ENCODE peak calls at places on chromosome 2, in eight cellular contexts. L, T, E, X, O, J, Q and R are unnamed samples.

GRCh38 chr2:200352631-200353030 is 46.1 kb downstream of the SPATS2L start:
- DNase-seq in E (no peak), Q (no peak), J (peak), T (peak), X (no peak), O (no peak), L (no peak), R (no peak)

GRCh38 chr2:38898256-38898655 is 8.6 kb downstream of the ARHGEF33 start:
- DNase-seq in J (no peak), X (no peak), Q (no peak), L (no peak), T (no peak), E (no peak), O (no peak), R (no peak)

GRCh38 chr2:29844713-29845320 is 76.6 kb downstream of the ALK start:
- DNase-seq in T (no peak), J (peak), L (no peak), Q (no peak), X (no peak), E (no peak), O (no peak), R (no peak)

GRCh38 chr2:232230557-232230956 is 148.0 kb upstream of the ALPP start:
- DNase-seq in T (peak), X (no peak), E (peak), J (no peak), Q (peak), O (peak), L (peak), R (no peak)

GRCh38 chr2:240216197-240216596 is 75.7 kb upstream of the OTOS start:
- DNase-seq in L (no peak), Q (no peak), J (no peak), T (no peak), O (no peak), E (no peak), X (no peak), R (no peak)

GRCh38 chr2:850429-850828 is 100.2 kb upstream of the SNTG2 start:
- DNase-seq in Q (no peak), J (no peak), L (no peak), E (no peak), O (no peak), T (no peak), X (no peak), R (no peak)

GRCh38 chr2:172864182-172864581 is 128.5 kb downstream of the RAPGEF4 start:
- DNase-seq in J (no peak), L (peak), O (peak), T (peak), Q (peak), E (peak), X (no peak), R (no peak)

GRCh38 chr2:157789933-157790511 is 86.1 kb downstream of the ACVR1 start:
- DNase-seq in E (no peak), X (no peak), Q (no peak), T (no peak), J (no peak), L (no peak), O (no peak), R (no peak)

GRCh38 chr2:97734061-97734912 is 20.9 kb downstream of the ZAP70 start:
- DNase-seq in Q (no peak), J (no peak), L (no peak), X (no peak), O (no peak), T (no peak), E (no peak), R (no peak)

GRCh38 chr2:168583064-168583709 is 127.1 kb downstream of the CERS6 start:
- DNase-seq in E (no peak), L (no peak), T (peak), J (no peak), Q (no peak), O (peak), X (no peak), R (no peak)

GRCh38 chr2:26922638-26923466 is 47.6 kb upstream of the MAPRE3 start:
- DNase-seq in O (peak), E (peak), L (peak), T (peak), X (no peak), Q (peak), J (peak), R (peak)

GRCh38 chr2:240306185-240306584 is 129.3 kb upstream of the GPC1 start:
- DNase-seq in J (no peak), Q (no peak), T (no peak), X (no peak), E (no peak), L (no peak), O (no peak), R (no peak)

GRCh38 chr2:151878655-151879563 is 50.7 kb upstream of the ARL5A start:
- DNase-seq in T (peak), Q (no peak), X (no peak), E (no peak), L (no peak), J (no peak), O (no peak), R (peak)

GRCh38 chr2:127176371-127177311 is 43.5 kb downstream of the CYP27C1 start:
- DNase-seq in T (no peak), X (no peak), E (no peak), O (no peak), Q (no peak), L (no peak), J (peak), R (no peak)

GRCh38 chr2:26269571-26270170 is 24.9 kb downstream of the HADHB start:
- DNase-seq in T (no peak), L (no peak), E (no peak), J (no peak), O (no peak), Q (peak), X (no peak), R (no peak)

GRCh38 chr2:57497489-57498096 is 549.0 kb upstream of the VRK2 start:
- DNase-seq in T (peak), X (no peak), L (peak), E (peak), Q (peak), O (peak), J (peak), R (peak)

GRCh38 chr2:51997571-51997970 is 965.6 kb upstream of the NRXN1 start:
- DNase-seq in E (no peak), Q (no peak), X (no peak), O (no peak), T (no peak), L (no peak), J (peak), R (no peak)

GRCh38 chr2:105396254-105397024 is 2.4 kb downstream of the FHL2 start:
- DNase-seq in L (no peak), T (peak), O (peak), X (no peak), J (peak), Q (no peak), E (peak), R (peak)

GRCh38 chr2:215274829-215275228 is 37.0 kb upstream of the ATIC start:
- DNase-seq in T (no peak), Q (no peak), J (no peak), E (no peak), L (no peak), O (no peak), X (no peak), R (no peak)

GRCh38 chr2:47218899-47219525 is 63.9 kb upstream of the STPG4 start:
- DNase-seq in L (no peak), Q (no peak), E (no peak), X (no peak), J (no peak), O (no peak), T (no peak), R (no peak)

GRCh38 chr2:99365661-99366060 is 28.5 kb downstream of the EIF5B start:
- DNase-seq in Q (no peak), T (no peak), L (no peak), X (no peak), J (no peak), O (no peak), E (no peak), R (no peak)

GRCh38 chr2:118479020-118479419 is 368.4 kb downstream of the EN1 start:
- DNase-seq in O (no peak), L (no peak), E (no peak), T (no peak), J (no peak), Q (no peak), X (no peak), R (no peak)

GRCh38 chr2:20439193-20439475 is 7.7 kb upstream of the RHOB start:
- DNase-seq in L (no peak), Q (no peak), X (no peak), O (no peak), E (no peak), T (peak), J (peak), R (peak)

GRCh38 chr2:43980902-43981301 is 14.9 kb downstream of the LRPPRC start:
- DNase-seq in E (no peak), T (no peak), X (no peak), L (no peak), Q (no peak), O (peak), J (no peak), R (no peak)

GRCh38 chr2:237491515-237492118 is 4.6 kb downstream of the MLPH start:
- DNase-seq in J (no peak), O (no peak), Q (no peak), T (no peak), L (no peak), X (no peak), E (no peak), R (no peak)

GRCh38 chr2:148106331-148106730 is 85.4 kb downstream of the MBD5 start:
- DNase-seq in X (no peak), Q (no peak), T (no peak), L (no peak), J (no peak), E (no peak), O (no peak), R (no peak)

GRCh38 chr2:210046851-210047486 is 44.5 kb downstream of the RPE start:
- DNase-seq in E (no peak), L (no peak), O (no peak), Q (no peak), J (no peak), X (no peak), T (no peak), R (no peak)

GRCh38 chr2:201858781-201859180 is 52.4 kb downstream of the CDK15 start:
- DNase-seq in E (peak), X (no peak), L (peak), O (peak), J (no peak), Q (no peak), T (peak), R (no peak)

GRCh38 chr2:238061310-238062202 is 755 bp downstream of the SCLY start:
- DNase-seq in T (peak), E (peak), J (peak), X (no peak), O (peak), L (peak), Q (peak), R (peak)

GRCh38 chr2:191864623-191865521 is 18.0 kb upstream of the CAVIN2 start:
- DNase-seq in T (peak), J (no peak), X (no peak), Q (no peak), L (no peak), E (no peak), O (no peak), R (no peak)